ENCODE peak calls at places on chromosomes 3 and 15, in eight cellular contexts. M, K, G, D, F, I, E and P are unnamed samples. For H3K4me1, the result is how much of the 10 kb centered on the place peaks cover.

GRCh38 chr3:63912768-63913588 is 795 bp upstream of the SCAANT1 start:
- DNase-seq in G (peak), M (peak), K (peak), D (peak), I (peak), F (peak), E (no peak), P (peak)

GRCh38 chr15:76298986-76299385 is 12.3 kb downstream of the ETFA start:
- DNase-seq in E (no peak), K (no peak), D (no peak), F (no peak), I (no peak), M (no peak), G (no peak), P (no peak)

GRCh38 chr3:459376-459710 is 262.8 kb downstream of the CHL1 start:
- DNase-seq in G (no peak), I (no peak), K (no peak), D (no peak), M (no peak), E (peak), F (no peak), P (no peak)

GRCh38 chr3:192879346-192880031 is 38.2 kb downstream of the MB21D2 start:
- DNase-seq in F (peak), G (peak), E (peak), K (no peak), I (no peak), M (no peak), D (no peak), P (peak)

GRCh38 chr15:78968539-78969271 is 23.9 kb upstream of the CTSH start:
- DNase-seq in D (no peak), I (no peak), G (no peak), K (no peak), F (no peak), M (no peak), E (no peak), P (no peak)

GRCh38 chr3:187743195-187744141 is 1.8 kb downstream of the BCL6 start:
- DNase-seq in D (peak), F (peak), M (no peak), I (peak), E (peak), K (peak), G (peak), P (no peak)

GRCh38 chr15:46416544-46416943 is 781.7 kb downstream of the SQOR start:
- DNase-seq in F (no peak), D (no peak), M (no peak), I (no peak), G (no peak), E (peak), K (no peak), P (peak)

GRCh38 chr3:43796041-43796596 is 105.4 kb downstream of the ABHD5 start:
- DNase-seq in G (no peak), F (no peak), M (peak), E (no peak), D (no peak), K (no peak), I (no peak), P (no peak)

GRCh38 chr3:186931487-186932280 is 1.4 kb downstream of the ST6GAL1 start:
- DNase-seq in E (peak), K (peak), I (no peak), F (peak), G (peak), D (peak), M (no peak), P (peak)

GRCh38 chr3:97872209-97873042 is 50.6 kb downstream of the CRYBG3 start:
- DNase-seq in I (no peak), D (no peak), F (no peak), K (no peak), G (no peak), M (no peak), E (peak), P (no peak)

GRCh38 chr15:89433686-89434085 is 62.7 kb downstream of the RHCG start:
- DNase-seq in M (no peak), E (no peak), F (no peak), K (no peak), G (no peak), D (no peak), I (no peak), P (no peak)

GRCh38 chr3:178205750-178206149 is 330.5 kb upstream of the KCNMB2 start:
- DNase-seq in K (no peak), F (no peak), E (no peak), I (no peak), M (no peak), D (no peak), G (no peak), P (no peak)

GRCh38 chr15:77527164-77527778 is 105.4 kb downstream of the LINGO1 start:
- DNase-seq in E (peak), G (peak), M (no peak), K (no peak), D (peak), F (peak), I (peak), P (peak)

GRCh38 chr3:30779686-30780287 is 114.7 kb downstream of the GADL1 start:
- DNase-seq in M (no peak), G (peak), E (peak), D (no peak), F (peak), K (no peak), I (peak), P (peak)

GRCh38 chr15:101781927-101782326 is 21.4 kb upstream of the OR4F6 start:
- DNase-seq in F (peak), K (no peak), G (no peak), E (peak), I (no peak), M (no peak), D (no peak), P (no peak)

GRCh38 chr15:92653836-92654524 is 1.6 kb downstream of the FAM174B start:
- DNase-seq in K (no peak), E (no peak), G (peak), F (peak), I (no peak), M (no peak), D (no peak), P (peak)

DNA sequence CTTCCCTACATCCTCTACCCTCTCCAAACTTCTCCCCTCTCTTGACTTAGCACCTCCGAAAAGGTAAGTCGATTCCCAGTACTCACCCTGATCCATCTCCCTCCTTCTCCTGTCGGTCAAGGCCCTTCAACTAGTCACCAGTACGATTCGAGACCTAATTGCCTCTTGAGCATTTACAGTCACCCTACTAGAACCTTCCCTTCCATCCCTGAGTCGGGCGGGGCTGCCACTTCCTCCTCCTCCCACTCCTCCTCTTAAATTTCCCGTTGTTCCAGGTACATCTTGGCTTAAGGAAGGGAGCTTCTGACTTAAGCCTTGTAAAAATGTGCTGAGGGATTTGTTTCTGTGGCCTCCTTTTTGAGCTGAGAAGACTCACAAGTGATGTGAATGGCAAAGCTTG is 28.2 kb downstream of the LCMT2 start:
- DNase-seq in F (no peak), M (no peak), G (no peak), D (no peak), K (no peak), I (no peak), E (no peak), P (no peak)
- H3K4me3 ChIP-seq in F (no peak), M (no peak), G (no peak), D (no peak), K (no peak), I (no peak), E (no peak), P (no peak)

DNA sequence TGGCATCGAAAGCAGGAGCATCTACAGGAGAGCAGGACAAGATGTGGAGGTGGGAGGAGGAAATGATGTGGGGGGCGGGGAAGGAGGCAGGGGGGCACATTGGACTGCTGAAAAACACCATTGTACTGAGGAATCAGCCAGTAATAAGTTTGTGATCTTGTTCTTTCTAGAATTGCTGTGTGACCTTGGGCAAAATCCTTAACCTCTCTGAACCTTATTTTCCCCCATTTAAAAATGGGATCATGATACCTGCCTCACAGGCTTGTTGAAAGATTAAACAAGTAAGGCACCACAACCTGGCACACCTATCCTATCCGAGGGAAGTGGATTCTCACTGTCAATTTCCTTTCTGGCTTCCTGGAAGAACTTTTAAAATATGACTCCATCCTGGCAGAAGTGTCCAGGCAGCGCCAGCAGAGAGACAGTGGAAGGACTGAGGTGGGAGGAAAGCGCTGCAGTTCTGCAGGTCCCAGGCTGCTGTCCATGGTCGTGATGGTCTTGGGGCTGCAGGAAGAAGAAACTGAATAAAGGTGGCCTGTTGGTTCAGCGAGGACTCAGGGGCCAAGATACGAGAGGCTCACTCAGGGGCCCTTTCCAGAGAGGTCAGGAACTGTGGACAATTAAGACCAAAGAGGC is 56.8 kb upstream of the ARRDC4 start:
- DNase-seq in F (no peak), G (peak), D (no peak), I (no peak), E (no peak), M (no peak), K (no peak), P (no peak)
- H3K27ac ChIP-seq in F (no peak), G (no peak), D (no peak), I (no peak), E (no peak), M (no peak), K (no peak), P (no peak)

DNA sequence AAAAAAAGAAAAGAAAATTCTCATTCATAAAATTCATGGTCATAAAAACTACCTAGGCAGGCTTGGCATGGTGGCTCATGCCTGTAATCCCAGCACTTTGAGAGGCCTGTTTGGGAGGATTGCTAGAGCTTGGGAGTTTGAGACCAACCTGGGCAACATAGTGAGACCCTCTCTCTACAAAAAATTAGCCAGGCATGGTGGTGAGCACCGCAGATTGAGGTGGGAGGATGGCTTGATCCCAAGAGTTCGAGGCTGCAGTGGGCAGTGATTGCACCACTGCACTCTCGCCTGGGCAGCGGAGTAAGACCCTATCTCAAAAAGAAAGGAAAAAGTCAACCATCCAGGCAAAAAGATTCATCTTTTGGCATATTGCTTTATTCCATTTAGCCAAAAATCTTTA is 58.5 kb downstream of the MEIS2 start:
- DNase-seq in D (no peak), F (no peak), E (no peak), I (no peak), K (no peak), M (no peak), G (no peak), P (no peak)
- H3K4me1 ChIP-seq in D (under half), F (under half), E (under half), I (under half), K (under half), M (under half), G (half or more), P (under half)

GRCh38 chr3:12286927-12287726 is 1.7 kb upstream of the PPARG start:
- DNase-seq in G (peak), I (no peak), F (peak), D (peak), E (no peak), K (peak), M (no peak), P (no peak)

GRCh38 chr3:12288466-12289129 is at the start of gene PPARG:
- DNase-seq in I (no peak), E (no peak), K (peak), G (peak), M (no peak), F (peak), D (peak), P (no peak)

GRCh38 chr3:12286504-12286903 is 2.4 kb upstream of the PPARG start:
- DNase-seq in M (no peak), I (no peak), E (no peak), F (no peak), D (no peak), G (no peak), K (no peak), P (no peak)

GRCh38 chr3:12289562-12289961 is 692 bp downstream of the PPARG start:
- DNase-seq in D (no peak), E (no peak), G (no peak), F (no peak), K (no peak), M (no peak), I (no peak), P (no peak)

GRCh38 chr3:12287727-12288465 is 974 bp upstream of the PPARG start:
- DNase-seq in M (no peak), K (peak), G (peak), I (no peak), D (peak), E (no peak), F (peak), P (no peak)
- H3K4me3 ChIP-seq in M (peak), K (peak), G (peak), I (no peak), D (peak), E (peak), F (peak), P (no peak)

GRCh38 chr3:71132995-71133730 is 450.4 kb downstream of the FOXP1 start:
- DNase-seq in F (no peak), G (peak), I (no peak), E (no peak), K (no peak), D (no peak), M (no peak), P (peak)
- H3K27ac ChIP-seq in F (no peak), G (peak), I (no peak), E (no peak), K (no peak), D (no peak), M (peak), P (peak)

GRCh38 chr3:61915296-61915695 is 353.9 kb downstream of the PTPRG start:
- DNase-seq in D (no peak), G (no peak), F (no peak), M (no peak), E (no peak), I (no peak), K (no peak), P (no peak)
- H3K4me1 ChIP-seq in D (under half), G (under half), F (under half), M (under half), E (under half), I (under half), K (under half), P (under half)

GRCh38 chr15:71804695-71805470 is 5.5 kb upstream of the NR2E3 start:
- DNase-seq in M (no peak), K (no peak), I (no peak), E (no peak), D (no peak), G (no peak), F (no peak), P (peak)
- H3K4me3 ChIP-seq in M (no peak), K (no peak), I (no peak), E (no peak), D (no peak), G (no peak), F (no peak), P (no peak)

GRCh38 chr3:134333522-134334181 is 40.6 kb downstream of the AMOTL2 start:
- DNase-seq in I (no peak), G (peak), M (no peak), F (peak), K (no peak), D (no peak), E (peak), P (peak)
- H3K27ac ChIP-seq in I (no peak), G (peak), M (peak), F (peak), K (peak), D (no peak), E (no peak), P (no peak)